ENCODE peak calls at places on chromosomes 2 and 18, in five cellular contexts. A, X, Q, C and J are unnamed samples.

GRCh38 chr2:190627881-190628412 is 20.9 kb upstream of the NAB1 start:
- DNase-seq in A (peak), X (peak), C (no peak), Q (no peak), J (no peak)

GRCh38 chr2:203535078-203535783 is at the start of gene RAPH1:
- DNase-seq in Q (peak), C (peak), X (peak), A (peak), J (peak)

GRCh38 chr2:189088566-189089225 is 90.9 kb downstream of the COL5A2 start:
- DNase-seq in A (no peak), C (no peak), Q (no peak), X (no peak), J (no peak)

GRCh38 chr18:57243624-57244179 is 96.8 kb downstream of the BOD1L2 start:
- DNase-seq in X (no peak), A (no peak), Q (no peak), C (no peak), J (no peak)

GRCh38 chr2:151973013-151973900 is 125.6 kb downstream of the CACNB4 start:
- DNase-seq in C (no peak), X (no peak), Q (no peak), A (peak), J (no peak)

GRCh38 chr2:109197491-109198480 is 68.8 kb downstream of the SH3RF3 start:
- DNase-seq in C (no peak), Q (no peak), X (no peak), A (no peak), J (no peak)

GRCh38 chr2:144582651-144583361 is 62.9 kb upstream of the ZEB2 start:
- DNase-seq in X (no peak), Q (no peak), C (no peak), A (no peak), J (no peak)

GRCh38 chr2:176751314-176751713 is 461.3 kb upstream of the HNRNPA3 start:
- DNase-seq in X (no peak), A (no peak), C (no peak), Q (no peak), J (no peak)